ENCODE peak calls at places on chromosomes 5 and 9, in six cellular contexts. L is hepatic stellate cell, H is mucosa of gallbladder, I is aorta, O is NCI-H345, J is gastrocnemius medialis. S is an unnamed sample.

GRCh38 chr5:135557034-135557838 is 21.5 kb upstream of the NEUROG1 start:
- DNase-seq in L (no peak), H (no peak), I (no peak), O (no peak), J (no peak), S (no peak)

GRCh38 chr5:177430972-177431316 is 4.5 kb downstream of the GRK6 start:
- DNase-seq in L (no peak), H (no peak), I (no peak), O (no peak), J (no peak), S (no peak)

GRCh38 chr5:126736141-126736540 is 40.8 kb upstream of the LMNB1 start:
- DNase-seq in L (no peak), H (no peak), I (no peak), O (no peak), J (no peak), S (no peak)

GRCh38 chr9:37531699-37532098 is 44.5 kb downstream of the FBXO10 start:
- DNase-seq in L (no peak), H (no peak), I (no peak), O (no peak), J (no peak), S (no peak)

GRCh38 chr9:33778700-33779351 is 16.5 kb upstream of the PRSS3 start:
- DNase-seq in L (peak), H (peak), I (no peak), O (peak), J (no peak), S (peak)

GRCh38 chr9:96453625-96454024 is 3.7 kb downstream of the HABP4 start:
- DNase-seq in L (peak), H (no peak), I (no peak), O (no peak), J (no peak), S (no peak)

GRCh38 chr9:108634164-108634563 is 221.6 kb downstream of the ACTL7B start:
- DNase-seq in L (no peak), H (no peak), I (no peak), O (peak), J (no peak), S (no peak)

GRCh38 chr5:88729476-88730182 is 153.4 kb downstream of the MEF2C start:
- DNase-seq in L (no peak), H (peak), I (no peak), O (peak), J (peak), S (peak)

GRCh38 chr5:24788829-24789509 is 144.2 kb upstream of the CDH10 start:
- DNase-seq in L (no peak), H (no peak), I (no peak), O (no peak), J (no peak), S (no peak)

GRCh38 chr9:72800326-72800994 is 152.4 kb downstream of the ALDH1A1 start:
- DNase-seq in L (no peak), H (no peak), I (no peak), O (no peak), J (no peak), S (no peak)

GRCh38 chr5:158722940-158723339 is 376.8 kb downstream of the EBF1 start:
- DNase-seq in L (no peak), H (no peak), I (no peak), O (no peak), J (no peak), S (no peak)

GRCh38 chr9:127898433-127899199 is 787 bp downstream of the ST6GALNAC6 start:
- DNase-seq in L (peak), H (no peak), I (peak), O (no peak), J (no peak), S (no peak)

GRCh38 chr9:93295456-93296076 is 111.6 kb downstream of the WNK2 start:
- DNase-seq in L (no peak), H (no peak), I (no peak), O (no peak), J (no peak), S (no peak)

GRCh38 chr5:392431-392988 is 50.5 kb upstream of the EXOC3 start:
- DNase-seq in L (no peak), H (no peak), I (peak), O (no peak), J (no peak), S (no peak)

GRCh38 chr5:110054240-110054639 is 364.5 kb downstream of the MAN2A1 start:
- DNase-seq in L (peak), H (peak), I (no peak), O (peak), J (no peak), S (peak)

GRCh38 chr9:18114559-18114958 is 359.4 kb upstream of the ADAMTSL1 start:
- DNase-seq in L (no peak), H (no peak), I (no peak), O (no peak), J (no peak), S (no peak)

GRCh38 chr5:149492781-149493180 is 58.5 kb downstream of the CSNK1A1 start:
- DNase-seq in L (no peak), H (no peak), I (no peak), O (no peak), J (no peak), S (no peak)

GRCh38 chr5:50440651-50441478 is at the start of gene EMB:
- DNase-seq in L (peak), H (peak), I (peak), O (peak), J (peak), S (peak)

GRCh38 chr9:111898331-111899096 is 1.9 kb downstream of the UGCG start:
- DNase-seq in L (no peak), H (no peak), I (no peak), O (no peak), J (no peak), S (no peak)

GRCh38 chr9:124834586-124834985 is 18.7 kb upstream of the WDR38 start:
- DNase-seq in L (no peak), H (no peak), I (no peak), O (peak), J (no peak), S (no peak)

GRCh38 chr5:65722575-65723424 is 795 bp downstream of the NLN start:
- DNase-seq in L (peak), H (no peak), I (no peak), O (peak), J (peak), S (peak)

GRCh38 chr5:23139338-23140171 is 286.4 kb upstream of the CDH12 start:
- DNase-seq in L (no peak), H (no peak), I (no peak), O (peak), J (no peak), S (peak)

GRCh38 chr9:133950206-133950915 is 41.8 kb downstream of the VAV2 start:
- DNase-seq in L (peak), H (no peak), I (peak), O (peak), J (no peak), S (peak)

GRCh38 chr9:112884086-112884485 is 6.6 kb downstream of the SLC46A2 start:
- DNase-seq in L (peak), H (no peak), I (no peak), O (no peak), J (no peak), S (no peak)

GRCh38 chr9:133349965-133350624 is 2.1 kb downstream of the RPL7A start:
- DNase-seq in L (no peak), H (no peak), I (peak), O (no peak), J (no peak), S (no peak)

GRCh38 chr5:80600943-80601693 is 31.0 kb upstream of the ANKRD34B start:
- DNase-seq in L (no peak), H (no peak), I (no peak), O (no peak), J (no peak), S (no peak)

GRCh38 chr5:77231470-77232138 is 21.1 kb downstream of the PDE8B start:
- DNase-seq in L (no peak), H (no peak), I (no peak), O (no peak), J (no peak), S (no peak)

GRCh38 chr9:14652729-14653377 is 40.4 kb downstream of the ZDHHC21 start:
- DNase-seq in L (no peak), H (peak), I (no peak), O (peak), J (no peak), S (peak)

GRCh38 chr5:138032028-138032571 is 779 bp downstream of the FAM13B start:
- DNase-seq in L (no peak), H (peak), I (peak), O (peak), J (peak), S (no peak)

GRCh38 chr9:127452481-127453092 is 1.3 kb downstream of the LRSAM1 start:
- DNase-seq in L (no peak), H (peak), I (no peak), O (peak), J (peak), S (no peak)